ENCODE peak calls at places on chromosomes 3 and 15, in six cellular contexts. X is Panc1, B is PC-3, K is brain microvascular endothelial cell, N is GM23248, P is breast epithelium. S is an unnamed sample.

GRCh38 chr3:124133366-124133940 is 141.5 kb upstream of the ROPN1 start:
- DNase-seq in X (no peak), B (no peak), K (no peak), N (no peak), P (no peak), S (no peak)

GRCh38 chr3:73546961-73547360 is 77.8 kb downstream of the PDZRN3 start:
- DNase-seq in X (no peak), B (no peak), K (peak; percentile 59), N (peak; percentile 91), P (peak; percentile 23), S (no peak)

GRCh38 chr3:45583021-45583851 is 11.3 kb upstream of the LIMD1 start:
- DNase-seq in X (no peak), B (no peak), K (no peak), N (no peak), P (no peak), S (peak; percentile 56)

GRCh38 chr15:66704019-66704782 is 2.2 kb downstream of the SMAD6 start:
- DNase-seq in X (no peak), B (no peak), K (no peak), N (no peak), P (no peak), S (no peak)

GRCh38 chr3:183233986-183234385 is 19.1 kb upstream of the B3GNT5 start:
- DNase-seq in X (no peak), B (no peak), K (no peak), N (no peak), P (peak; percentile 41), S (no peak)

GRCh38 chr15:34297059-34297458 is 40.5 kb downstream of the SLC12A6 start:
- DNase-seq in X (no peak), B (peak; percentile 62), K (no peak), N (peak; percentile 33), P (no peak), S (no peak)

GRCh38 chr15:74173545-74174215 is at the start of gene ISLR:
- DNase-seq in X (no peak), B (no peak), K (no peak), N (peak; percentile 70), P (peak; percentile 46), S (peak; percentile 41)

GRCh38 chr3:50205719-50206276 is 727 bp downstream of the SLC38A3 start:
- DNase-seq in X (no peak), B (no peak), K (no peak), N (no peak), P (peak; percentile 36), S (no peak)

GRCh38 chr3:186760141-186760813 is 23.1 kb upstream of the EIF4A2 start:
- DNase-seq in X (no peak), B (peak; percentile 94), K (no peak), N (no peak), P (no peak), S (no peak)

GRCh38 chr3:184261270-184262165 is at the start of gene CAMK2N2:
- DNase-seq in X (no peak), B (peak; percentile 80), K (peak; percentile 31), N (peak; percentile 73), P (no peak), S (peak; percentile 96)

GRCh38 chr3:15313461-15313860 is 18.9 kb downstream of the SH3BP5 start:
- DNase-seq in X (no peak), B (no peak), K (no peak), N (no peak), P (no peak), S (no peak)

GRCh38 chr3:17151598-17152373 is 267.0 kb downstream of the PLCL2 start:
- DNase-seq in X (no peak), B (no peak), K (peak; percentile 43), N (no peak), P (peak; percentile 20), S (no peak)

GRCh38 chr3:46695177-46695961 is 1.9 kb upstream of the ALS2CL start:
- DNase-seq in X (no peak), B (peak; percentile 42), K (no peak), N (peak; percentile 31), P (no peak), S (no peak)

GRCh38 chr3:44939581-44940036 is 36.4 kb downstream of the ZDHHC3 start:
- DNase-seq in X (no peak), B (no peak), K (no peak), N (no peak), P (no peak), S (no peak)

GRCh38 chr3:15264486-15264885 is 58.4 kb downstream of the CAPN7 start:
- DNase-seq in X (no peak), B (no peak), K (no peak), N (no peak), P (no peak), S (no peak)

GRCh38 chr3:111695584-111696213 is 100.6 kb upstream of the ZBED2 start:
- DNase-seq in X (no peak), B (peak; percentile 89), K (peak; percentile 84), N (peak; percentile 92), P (no peak), S (no peak)

GRCh38 chr3:50299929-50300680 is 900 bp upstream of the HYAL3 start:
- DNase-seq in X (no peak), B (no peak), K (no peak), N (peak; percentile 86), P (no peak), S (no peak)

GRCh38 chr3:105553851-105554250 is 187.1 kb downstream of the ALCAM start:
- DNase-seq in X (no peak), B (peak; percentile 28), K (peak; percentile 20), N (peak; percentile 62), P (no peak), S (no peak)

GRCh38 chr15:70356062-70356860 is 258.5 kb upstream of the TLE3 start:
- DNase-seq in X (no peak), B (no peak), K (no peak), N (no peak), P (peak; percentile 17), S (no peak)

GRCh38 chr3:36993326-36994283 is at the start of gene MLH1:
- DNase-seq in X (peak; percentile 100), B (peak; percentile 100), K (peak; percentile 100), N (peak; percentile 96), P (peak; percentile 100), S (peak; percentile 87)

GRCh38 chr3:87267953-87268645 is 8.3 kb downstream of the POU1F1 start:
- DNase-seq in X (no peak), B (no peak), K (no peak), N (no peak), P (no peak), S (no peak)

GRCh38 chr3:196053487-196053886 is 28.4 kb downstream of the TFRC start:
- DNase-seq in X (no peak), B (no peak), K (no peak), N (no peak), P (no peak), S (no peak)

GRCh38 chr15:62569460-62570404 is 404.6 kb upstream of the C2CD4B start:
- DNase-seq in X (no peak), B (peak; percentile 92), K (peak; percentile 58), N (peak; percentile 64), P (no peak), S (no peak)

GRCh38 chr15:60379466-60380274 is 18.1 kb downstream of the ANXA2 start:
- DNase-seq in X (no peak), B (peak; percentile 86), K (peak; percentile 91), N (peak; percentile 99), P (peak; percentile 67), S (no peak)

GRCh38 chr15:38991126-38991525 is 426.5 kb upstream of the RASGRP1 start:
- DNase-seq in X (peak; percentile 4), B (peak; percentile 58), K (peak; percentile 40), N (peak; percentile 64), P (no peak), S (no peak)

GRCh38 chr3:192879346-192880031 is 38.2 kb downstream of the MB21D2 start:
- DNase-seq in X (peak; percentile 92), B (peak; percentile 99), K (peak; percentile 94), N (peak; percentile 96), P (peak; percentile 91), S (no peak)

GRCh38 chr3:116837474-116837873 is 127.9 kb downstream of the TUSC7 start:
- DNase-seq in X (no peak), B (no peak), K (no peak), N (no peak), P (no peak), S (no peak)

GRCh38 chr3:74303711-74304110 is 310.7 kb downstream of the CNTN3 start:
- DNase-seq in X (no peak), B (no peak), K (no peak), N (no peak), P (no peak), S (no peak)

GRCh38 chr15:48462688-48463087 is 131.5 kb downstream of the DUT start:
- DNase-seq in X (no peak), B (peak; percentile 11), K (no peak), N (no peak), P (no peak), S (no peak)

GRCh38 chr15:96838088-96838487 is 507.6 kb downstream of the NR2F2 start:
- DNase-seq in X (no peak), B (no peak), K (peak; percentile 90), N (no peak), P (no peak), S (no peak)

GRCh38 chr15:87722941-87723691 is 533.4 kb downstream of the NTRK3 start:
- DNase-seq in X (no peak), B (peak; percentile 22), K (no peak), N (no peak), P (no peak), S (peak; percentile 91)
- H3K27me3 ChIP-seq in X (no peaks in the 10 kb centered on the region), B (no peaks in the 10 kb centered on the region), K (no peaks in the 10 kb centered on the region), N (peaks cover 5% of the 10 kb centered on the region), P (no peaks in the 10 kb centered on the region), S (no peaks in the 10 kb centered on the region)

GRCh38 chr3:53597136-53597915 is 102.9 kb downstream of the CACNA1D start:
- DNase-seq in X (no peak), B (no peak), K (no peak), N (no peak), P (no peak), S (no peak)
- H3K4me3 ChIP-seq in X (no peak overlapping the region), B (no peak overlapping the region), K (no peak overlapping the region), N (no peak overlapping the region), P (no peak overlapping the region), S (no peak overlapping the region)

GRCh38 chr3:12842469-12842868 is 1.1 kb upstream of the RPL32 start:
- DNase-seq in X (no peak), B (no peak), K (no peak), N (no peak), P (no peak), S (no peak)

GRCh38 chr3:12841085-12841969 is at the start of gene RPL32:
- DNase-seq in X (peak; percentile 82), B (peak; percentile 96), K (peak; percentile 90), N (peak; percentile 98), P (peak; percentile 81), S (peak; percentile 78)

GRCh38 chr3:12840591-12841084 is 727 bp downstream of the RPL32 start:
- DNase-seq in X (no peak), B (no peak), K (no peak), N (peak; percentile 57), P (no peak), S (no peak)

GRCh38 chr3:12838179-12838965 is 3.0 kb downstream of the RPL32 start:
- DNase-seq in X (no peak), B (no peak), K (no peak), N (peak; percentile 34), P (no peak), S (no peak)

DNA sequence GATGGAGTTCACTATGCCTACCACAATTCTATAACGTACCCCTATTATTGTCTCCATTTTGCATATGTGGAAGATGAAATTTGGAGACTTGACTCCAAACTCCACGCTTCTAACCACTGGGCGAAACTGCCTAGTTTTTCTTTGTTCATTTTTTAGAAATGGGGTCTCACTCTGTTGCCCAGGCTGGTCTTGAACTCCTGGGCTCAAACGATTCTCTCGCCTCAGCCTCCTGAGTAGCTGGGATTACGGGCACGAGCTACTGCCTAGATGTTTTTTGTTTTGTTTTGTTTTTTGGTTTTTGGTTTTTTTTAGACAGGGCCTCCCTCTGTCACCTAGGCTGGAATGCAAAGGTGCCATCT is 584 bp upstream of the RPL32 start:
- DNase-seq in X (no peak), B (no peak), K (no peak), N (no peak), P (no peak), S (no peak)
- H3K27me3 ChIP-seq in X (no peaks in the 10 kb centered on the region), B (no peaks in the 10 kb centered on the region), K (no peaks in the 10 kb centered on the region), N (no peaks in the 10 kb centered on the region), P (no peaks in the 10 kb centered on the region), S (no peaks in the 10 kb centered on the region)

GRCh38 chr15:77068633-77069032 is 2.3 kb downstream of the TSPAN3 start:
- DNase-seq in X (no peak), B (no peak), K (no peak), N (no peak), P (no peak), S (no peak)
- H3K4me3 ChIP-seq in X (no peak overlapping the region), B (peak overlapping the region; percentile 86), K (no peak overlapping the region), N (no peak overlapping the region), P (no peak overlapping the region), S (no peak overlapping the region)

S was measured in BE2C.